ENCODE peak calls at places on chromosomes 11 and 22, in six cellular contexts. N is HCT116, Z is left ventricle myocardium inferior, E is fibroblast of lung, B is A549, S is thyroid gland. H is an unnamed sample. For H3K4me1, the result is how much of the 10 kb centered on the place peaks cover.

GRCh38 chr11:132466983-132467382 is 1065.3 kb downstream of the OPCML start:
- DNase-seq in B (no peak), Z (no peak), E (no peak), S (no peak), N (no peak), H (no peak)

GRCh38 chr22:35721954-35722353 is 4.3 kb downstream of the APOL5 start:
- DNase-seq in E (no peak), N (no peak), Z (no peak), S (no peak), B (no peak), H (no peak)

GRCh38 chr22:18152519-18152918 is 2.5 kb downstream of the USP18 start:
- DNase-seq in B (no peak), Z (no peak), N (no peak), S (no peak), E (no peak), H (no peak)

GRCh38 chr22:23213031-23213555 is 32.8 kb downstream of the BCR start:
- DNase-seq in N (no peak), Z (no peak), S (no peak), B (no peak), E (no peak), H (no peak)

GRCh38 chr11:96306933-96307747 is 35.9 kb downstream of the MAML2 start:
- DNase-seq in E (peak), B (peak), Z (peak), N (peak), S (peak), H (peak)

GRCh38 chr11:60924110-60924905 is at the start of gene TMEM132A:
- DNase-seq in B (peak), Z (peak), S (peak), N (peak), E (peak), H (peak)

GRCh38 chr22:44595841-44596341 is 97.9 kb upstream of the RTL6 start:
- DNase-seq in Z (no peak), N (no peak), E (peak), S (no peak), B (no peak), H (no peak)

GRCh38 chr11:107999759-108000455 is 8.8 kb upstream of the CUL5 start:
- DNase-seq in E (peak), Z (no peak), N (peak), S (no peak), B (peak), H (no peak)

GRCh38 chr11:68383976-68384501 is 71.6 kb downstream of the LRP5 start:
- DNase-seq in Z (peak), S (peak), B (peak), E (peak), N (peak), H (peak)

GRCh38 chr11:132888226-132888625 is 644.1 kb downstream of the OPCML start:
- DNase-seq in S (no peak), N (no peak), E (peak), Z (no peak), B (no peak), H (no peak)

GRCh38 chr11:67633758-67634365 is 4.1 kb upstream of the NUDT8 start:
- DNase-seq in E (no peak), B (no peak), Z (no peak), N (no peak), S (no peak), H (no peak)

GRCh38 chr22:40116496-40117200 is 61.1 kb upstream of the TNRC6B start:
- DNase-seq in N (no peak), E (no peak), B (no peak), S (no peak), Z (no peak), H (no peak)

GRCh38 chr11:46321757-46322156 is 25.5 kb upstream of the DGKZ start:
- DNase-seq in N (no peak), B (no peak), Z (no peak), S (no peak), E (no peak), H (no peak)

GRCh38 chr11:98130117-98130625 is 890.6 kb upstream of the CNTN5 start:
- DNase-seq in N (no peak), E (no peak), B (no peak), Z (no peak), S (no peak), H (no peak)

GRCh38 chr11:86861810-86862209 is 61.5 kb downstream of the PRSS23 start:
- DNase-seq in N (no peak), S (no peak), B (peak), Z (no peak), E (no peak), H (no peak)

DNA sequence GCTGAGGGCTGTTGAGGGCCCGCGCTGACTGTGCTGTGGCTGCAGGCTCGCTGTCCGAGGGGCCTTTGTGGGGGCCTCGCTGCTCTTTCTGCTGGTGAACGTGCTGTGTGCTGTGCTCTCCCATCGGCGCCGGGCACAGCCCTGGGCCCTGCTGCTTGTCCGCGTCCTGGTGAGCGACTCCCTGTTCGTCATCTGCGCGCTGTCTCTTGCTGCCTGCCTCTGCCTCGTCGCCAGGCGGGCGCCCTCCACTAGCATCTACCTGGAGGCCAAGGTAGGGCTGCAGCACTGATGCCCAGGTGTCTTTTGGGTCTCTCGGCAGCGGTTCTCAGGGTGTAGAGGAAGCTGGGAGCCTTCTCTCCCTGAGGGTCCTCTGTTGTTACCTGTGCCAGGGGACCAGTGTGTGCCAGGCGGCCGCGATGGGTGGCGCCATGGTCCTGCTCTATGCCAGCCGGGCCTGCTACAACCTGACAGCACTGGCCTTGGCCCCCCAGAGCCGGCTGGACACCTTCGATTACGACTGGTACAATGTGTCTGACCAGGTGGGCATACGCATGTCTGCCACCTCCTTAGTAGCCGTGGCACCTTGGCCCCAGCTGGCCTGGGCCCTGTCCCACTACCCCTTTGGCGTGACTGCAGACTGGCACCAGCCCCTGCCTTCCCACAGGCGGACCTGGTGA is 2.2 kb downstream of the GPR137 start:
- DNase-seq in B (no peak), S (no peak), E (no peak), Z (no peak), N (no peak), H (no peak)
- H3K4me1 ChIP-seq in B (under half), S (under half), E (under half), Z (half or more), N (under half), H (under half)

DNA sequence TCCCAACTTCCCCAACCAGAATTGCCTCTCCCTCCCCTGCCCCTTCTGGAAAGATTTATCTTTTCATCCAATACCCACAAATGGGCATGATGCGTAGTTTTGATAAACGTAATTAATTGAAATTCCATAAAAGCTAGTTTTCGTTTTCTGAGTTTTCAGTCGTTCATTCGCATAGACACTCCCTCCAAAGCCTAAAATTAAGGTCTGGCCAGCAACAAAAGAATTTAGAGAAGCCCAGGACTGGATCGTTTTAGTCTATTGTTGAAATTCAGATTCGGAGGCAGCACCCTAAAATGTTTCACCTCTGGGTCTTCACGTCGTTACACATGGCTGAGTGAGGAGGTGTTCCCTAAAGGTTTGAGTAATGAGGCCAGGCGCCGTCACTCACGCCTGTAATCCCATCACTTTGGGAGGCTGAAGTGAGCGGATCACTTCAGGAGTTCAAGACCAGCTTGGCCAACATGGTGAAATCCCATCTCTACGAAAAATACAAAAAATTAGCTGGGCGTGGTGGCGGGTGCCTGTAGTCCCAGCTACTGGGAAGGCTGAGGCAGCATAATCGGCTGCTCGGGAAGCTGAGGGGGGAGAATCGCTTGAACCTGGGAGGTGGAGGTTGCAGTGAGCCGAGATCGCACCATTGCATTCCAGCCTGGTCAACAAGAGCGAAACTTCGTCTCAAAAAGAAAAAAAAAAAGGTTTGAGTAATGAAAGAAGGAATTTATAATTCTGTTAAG is 589 bp upstream of the NDUFC2 start:
- DNase-seq in B (no peak), E (no peak), S (no peak), Z (no peak), N (no peak), H (no peak)
- H3K4me1 ChIP-seq in B (under half), E (under half), S (under half), Z (half or more), N (under half), H (under half)

GRCh38 chr22:37504964-37505363 is 14.3 kb downstream of the CARD10 start:
- DNase-seq in E (no peak), N (no peak), S (no peak), Z (no peak), B (no peak), H (no peak)

GRCh38 chr22:37501610-37502341 is 15.6 kb upstream of the MFNG start:
- DNase-seq in Z (peak), N (no peak), S (peak), B (peak), E (peak), H (peak)

GRCh38 chr22:37502342-37503182 is 16.4 kb upstream of the MFNG start:
- DNase-seq in S (peak), N (no peak), Z (no peak), B (peak), E (no peak), H (peak)

GRCh38 chr22:37503850-37504249 is 15.4 kb downstream of the CARD10 start:
- DNase-seq in S (no peak), Z (no peak), N (no peak), B (peak), E (no peak), H (peak)

DNA sequence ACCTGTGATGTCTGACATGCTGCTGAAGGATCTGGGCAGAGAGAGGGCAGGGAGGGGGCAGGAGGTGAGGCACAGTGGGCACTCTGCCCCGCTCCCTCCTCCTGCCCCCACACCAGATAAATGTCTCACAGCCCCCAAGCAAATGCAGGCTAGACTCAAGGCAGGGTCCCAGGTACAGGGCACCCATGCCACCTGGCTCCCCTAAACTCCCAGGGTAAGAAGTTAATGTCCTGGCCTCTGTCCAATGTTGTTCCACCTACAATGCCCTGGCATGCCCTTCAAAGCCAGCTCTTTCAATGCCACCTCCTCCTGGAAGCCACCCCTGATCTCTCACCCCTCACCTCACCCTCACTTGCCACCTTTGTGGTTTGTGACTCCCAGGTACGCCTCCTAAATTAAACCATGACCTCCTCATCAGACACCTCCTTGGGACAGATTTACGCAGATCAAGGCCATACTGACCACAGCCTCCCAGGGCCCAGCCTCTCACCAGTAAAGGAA is 16.0 kb downstream of the CARD10 start:
- DNase-seq in E (no peak), B (no peak), N (no peak), S (no peak), Z (no peak), H (no peak)
- H3K4me1 ChIP-seq in E (under half), B (half or more), N (under half), S (under half), Z (half or more), H (half or more)

GRCh38 chr11:33257897-33258630 is 883 bp downstream of the HIPK3 start:
- DNase-seq in N (peak), Z (peak), S (peak), E (peak), B (peak), H (peak)

GRCh38 chr11:33258631-33259184 is 1.5 kb downstream of the HIPK3 start:
- DNase-seq in B (peak), Z (no peak), E (peak), S (peak), N (no peak), H (no peak)

GRCh38 chr11:33257160-33257896 is at the start of gene HIPK3:
- DNase-seq in Z (peak), S (peak), E (peak), B (peak), N (no peak), H (peak)

GRCh38 chr11:33262016-33262638 is 4.9 kb downstream of the HIPK3 start:
- DNase-seq in N (no peak), S (no peak), E (peak), B (no peak), Z (no peak), H (no peak)

GRCh38 chr11:33259869-33260268 is 2.7 kb downstream of the HIPK3 start:
- DNase-seq in N (no peak), B (no peak), S (no peak), E (no peak), Z (no peak), H (no peak)
- H3K4me1 ChIP-seq in N (under half), B (under half), S (under half), E (under half), Z (half or more), H (half or more)

GRCh38 chr11:118609380-118610219 is 2.2 kb downstream of the PHLDB1 start:
- DNase-seq in Z (no peak), E (peak), B (no peak), S (no peak), N (no peak), H (peak)

GRCh38 chr11:118610220-118610772 is 2.9 kb downstream of the PHLDB1 start:
- DNase-seq in S (no peak), B (no peak), Z (no peak), E (no peak), N (no peak), H (peak)

GRCh38 chr11:118608268-118609214 is 1.1 kb downstream of the PHLDB1 start:
- DNase-seq in E (peak), B (peak), S (peak), Z (peak), N (no peak), H (peak)

GRCh38 chr11:118612378-118612777 is 5.0 kb downstream of the PHLDB1 start:
- DNase-seq in Z (peak), N (no peak), B (no peak), E (peak), S (no peak), H (no peak)

GRCh38 chr11:118610773-118611432 is 3.5 kb downstream of the PHLDB1 start:
- DNase-seq in N (no peak), E (peak), B (peak), Z (peak), S (peak), H (peak)
- H3K4me1 ChIP-seq in N (under half), E (under half), B (under half), Z (half or more), S (under half), H (half or more)

GRCh38 chr22:49791682-49792081 is 36.0 kb downstream of the BRD1 start:
- DNase-seq in N (no peak), E (no peak), Z (no peak), B (no peak), S (no peak), H (no peak)
- H3K4me1 ChIP-seq in N (under half), E (under half), Z (half or more), B (under half), S (under half), H (under half)

GRCh38 chr22:46061431-46062231 is 84.7 kb upstream of the WNT7B start:
- DNase-seq in Z (peak), N (no peak), B (no peak), S (no peak), E (no peak), H (peak)

GRCh38 chr22:46062232-46062615 is 85.3 kb upstream of the WNT7B start:
- DNase-seq in B (no peak), N (no peak), E (peak), Z (no peak), S (no peak), H (no peak)

GRCh38 chr22:46061124-46061410 is 84.1 kb upstream of the WNT7B start:
- DNase-seq in E (no peak), S (no peak), Z (no peak), N (no peak), B (no peak), H (no peak)

GRCh38 chr22:46058591-46059519 is 81.9 kb upstream of the WNT7B start:
- DNase-seq in E (peak), N (no peak), Z (peak), B (no peak), S (no peak), H (peak)

GRCh38 chr22:46060292-46061123 is 83.5 kb upstream of the WNT7B start:
- DNase-seq in S (no peak), N (no peak), B (no peak), Z (no peak), E (peak), H (peak)
- H3K4me1 ChIP-seq in S (under half), N (under half), B (under half), Z (half or more), E (under half), H (half or more)

DNA sequence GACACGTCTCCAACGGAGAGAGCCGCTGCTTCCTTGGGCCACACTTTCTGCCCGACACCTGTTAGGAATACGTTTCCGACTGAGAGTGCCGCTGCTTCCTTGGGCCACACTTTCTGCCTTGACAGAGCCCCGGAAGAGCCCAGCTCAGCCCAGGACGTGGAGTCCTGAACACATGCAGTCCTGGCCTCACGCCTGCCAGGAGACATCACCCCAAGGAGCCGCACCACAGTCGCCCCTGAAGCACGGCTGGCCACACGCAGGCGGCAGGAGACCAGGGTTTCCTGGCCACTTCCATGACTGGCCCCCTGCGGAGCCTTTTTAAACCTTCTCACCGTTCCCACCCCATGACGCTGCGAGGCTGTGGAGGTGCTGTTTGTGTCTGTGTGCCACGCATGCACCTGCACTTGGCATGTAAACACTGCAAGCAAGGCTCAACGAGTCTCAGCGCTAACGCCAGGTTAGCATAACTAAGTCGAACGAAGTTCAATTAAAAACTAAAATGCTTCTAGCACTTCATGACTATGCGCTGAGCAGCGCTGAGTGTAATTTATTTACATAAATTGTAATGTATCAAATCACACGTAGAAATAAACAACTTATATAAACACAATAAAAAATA is 8.8 kb downstream of the TOLLIP start:
- DNase-seq in B (no peak), N (no peak), S (no peak), E (no peak), Z (no peak), H (peak)
- H3K4me1 ChIP-seq in B (half or more), N (under half), S (under half), E (under half), Z (half or more), H (half or more)

GRCh38 chr22:37745548-37746365 is 48.9 kb downstream of the TRIOBP start:
- DNase-seq in N (no peak), B (peak), Z (peak), S (peak), E (peak), H (peak)
- H3K4me1 ChIP-seq in N (half or more), B (half or more), Z (half or more), S (under half), E (under half), H (half or more)